ENCODE peak calls at places on chromosomes 11 and 22, in five cellular contexts. A, S, H, X and B are unnamed samples.

GRCh38 chr22:50016308-50016987 is 3.9 kb upstream of the IL17REL start:
- DNase-seq in A (no peak), S (no peak), X (no peak), H (no peak), B (no peak)

GRCh38 chr11:113796663-113797259 is 17.2 kb downstream of the CLDN25 start:
- DNase-seq in H (peak; percentile 53), A (peak; percentile 39), S (peak; percentile 25), X (peak; percentile 42), B (peak; percentile 14)

GRCh38 chr11:107561688-107562087 is 3.8 kb downstream of the ALKBH8 start:
- DNase-seq in S (no peak), H (no peak), X (no peak), A (no peak), B (no peak)

GRCh38 chr22:49673048-49673447 is 154.6 kb downstream of the BRD1 start:
- DNase-seq in X (no peak), S (no peak), A (no peak), H (no peak), B (no peak)

GRCh38 chr22:17705565-17706450 is 67.3 kb downstream of the BCL2L13 start:
- DNase-seq in A (no peak), H (no peak), S (no peak), X (no peak), B (peak; percentile 38)

GRCh38 chr22:17638432-17639237 is at the start of gene BCL2L13:
- DNase-seq in S (peak; percentile 94), A (peak; percentile 92), X (peak; percentile 91), H (peak; percentile 98), B (peak; percentile 90)

GRCh38 chr11:117010808-117011540 is 87.3 kb downstream of the SIK3 start:
- DNase-seq in X (peak; percentile 85), A (no peak), H (no peak), S (no peak), B (no peak)

GRCh38 chr22:46425011-46425410 is 89.5 kb downstream of the TRMU start:
- DNase-seq in H (no peak), S (no peak), A (no peak), X (no peak), B (no peak)

GRCh38 chr11:76764941-76765340 is 18.2 kb upstream of the TSKU start:
- DNase-seq in S (no peak), A (no peak), H (no peak), X (no peak), B (no peak)

GRCh38 chr11:73760066-73760679 is 701 bp downstream of the RAB6A start:
- DNase-seq in S (no peak), A (no peak), H (peak; percentile 52), X (peak; percentile 50), B (peak; percentile 16)

GRCh38 chr22:19429950-19430889 is 1.3 kb downstream of the HIRA start:
- DNase-seq in X (peak; percentile 80), S (peak; percentile 86), H (peak; percentile 50), A (peak; percentile 75), B (peak; percentile 73)

GRCh38 chr11:2892215-2893020 is 6.8 kb upstream of the CDKN1C start:
- DNase-seq in S (peak; percentile 53), A (no peak), X (peak; percentile 70), H (peak; percentile 91), B (peak; percentile 93)

GRCh38 chr11:27701262-27702105 is 1.2 kb upstream of the BDNF start:
- DNase-seq in X (peak; percentile 69), S (peak; percentile 41), A (no peak), H (no peak), B (no peak)

GRCh38 chr22:37749831-37750595 is 53.2 kb downstream of the TRIOBP start:
- DNase-seq in H (peak; percentile 36), A (peak; percentile 28), X (peak; percentile 67), S (no peak), B (no peak)
- H3K79me2 ChIP-seq in H (peaks cover 4% of the 10 kb centered on the region), A (peaks cover 14% of the 10 kb centered on the region), X (peaks cover 66% of the 10 kb centered on the region), S (peaks cover 39% of the 10 kb centered on the region), B (peaks cover 72% of the 10 kb centered on the region)

GRCh38 chr11:119518746-119519382 is 95.9 kb upstream of the THY1 start:
- DNase-seq in H (peak; percentile 83), S (peak; percentile 23), X (peak; percentile 37), A (no peak), B (peak; percentile 64)
- H3K27me3 ChIP-seq in H (no peaks in the 10 kb centered on the region), S (peaks cover 71% of the 10 kb centered on the region), X (peaks cover 15% of the 10 kb centered on the region), A (peaks cover 58% of the 10 kb centered on the region), B (no peaks in the 10 kb centered on the region)

GRCh38 chr11:11537871-11538270 is 83.9 kb downstream of the GALNT18 start:
- DNase-seq in X (no peak), H (peak; percentile 21), A (no peak), S (no peak), B (no peak)

GRCh38 chr11:11536650-11537049 is 85.2 kb downstream of the GALNT18 start:
- DNase-seq in S (no peak), A (no peak), H (no peak), X (no peak), B (no peak)

GRCh38 chr11:11537372-11537771 is 84.4 kb downstream of the GALNT18 start:
- DNase-seq in S (no peak), H (no peak), X (no peak), A (no peak), B (no peak)

GRCh38 chr11:11540157-11540556 is 81.6 kb downstream of the GALNT18 start:
- DNase-seq in X (no peak), A (no peak), S (no peak), H (peak; percentile 32), B (no peak)

DNA sequence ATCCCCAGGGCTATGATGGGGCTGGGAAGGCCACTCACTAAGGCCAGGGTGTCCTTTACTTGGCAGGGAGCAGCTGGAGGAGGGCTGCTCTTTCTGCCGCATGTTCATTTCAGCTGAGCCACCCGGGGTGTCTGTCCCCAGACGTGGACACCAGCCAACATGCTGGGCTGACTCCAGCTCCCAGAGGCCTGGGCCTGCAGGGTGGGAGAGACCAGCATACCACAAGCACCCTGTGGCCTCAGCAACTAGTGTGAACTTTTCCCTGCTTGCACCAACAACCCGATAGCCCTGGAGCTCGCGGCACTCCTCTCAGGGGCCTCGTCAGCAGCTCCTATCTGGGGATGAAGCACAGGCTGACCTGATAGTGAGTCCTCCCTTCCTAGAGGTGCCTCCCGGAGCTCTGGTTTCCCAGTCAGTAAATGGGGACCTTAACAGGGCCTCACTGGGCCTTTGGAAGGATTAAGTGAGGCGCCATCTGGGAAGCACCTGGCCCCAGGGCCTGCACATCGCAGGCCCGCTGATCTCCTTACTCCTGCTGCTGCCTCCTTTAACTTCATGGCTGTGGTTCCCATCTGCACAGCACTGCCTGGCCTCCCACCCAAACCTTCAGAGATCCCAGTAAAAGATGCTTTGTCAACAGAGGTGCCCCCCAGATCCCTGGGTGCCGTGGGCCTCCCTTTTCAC is 83.4 kb downstream of the GALNT18 start:
- DNase-seq in X (no peak), A (no peak), H (no peak), S (no peak), B (no peak)
- H3K79me2 ChIP-seq in X (no peaks in the 10 kb centered on the region), A (no peaks in the 10 kb centered on the region), H (no peaks in the 10 kb centered on the region), S (no peaks in the 10 kb centered on the region), B (no peaks in the 10 kb centered on the region)

DNA sequence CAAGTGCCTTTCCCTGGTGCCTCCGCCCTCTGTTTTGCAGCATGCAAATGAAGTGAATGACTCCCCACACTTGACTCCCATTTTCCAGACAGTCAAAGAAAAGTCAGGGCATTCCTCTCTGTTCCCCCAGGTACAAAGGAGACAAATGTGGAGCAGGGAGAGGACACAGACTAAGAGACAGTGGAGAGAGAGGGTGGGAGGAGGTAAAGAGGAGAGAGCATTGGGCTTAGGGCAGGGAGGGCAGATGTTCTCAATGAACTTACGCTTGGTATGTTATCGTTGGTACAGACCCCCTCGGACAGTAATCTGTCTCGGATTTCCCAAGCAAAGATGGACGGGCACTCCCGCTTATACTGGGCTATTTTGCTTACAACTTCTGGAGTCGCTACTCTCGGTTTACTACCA is 9.8 kb downstream of the PAX6 start:
- DNase-seq in A (no peak), X (no peak), S (no peak), H (peak; percentile 16), B (no peak)
- H3K27me3 ChIP-seq in A (no peaks in the 10 kb centered on the region), X (peaks cover 88% of the 10 kb centered on the region), S (peaks cover 13% of the 10 kb centered on the region), H (peaks cover 86% of the 10 kb centered on the region), B (peaks cover 21% of the 10 kb centered on the region)